ENCODE peak calls at places on chromosomes 7 and 10, in four cellular contexts. One of them, this sample, is unnamed.

GRCh38 chr7:78634073-78634472 is 819.4 kb downstream of the MAGI2 start:
- DNase-seq in heart left ventricle: no peak
- DNase-seq in esophagus squamous epithelium: no peak
- DNase-seq in body of pancreas: no peak
- DNase-seq in this sample: no peak

GRCh38 chr10:35172574-35172973 is 45.9 kb downstream of the CREM start:
- DNase-seq in esophagus squamous epithelium: no peak
- DNase-seq in body of pancreas: no peak
- DNase-seq in heart left ventricle: no peak
- DNase-seq in this sample: peak; percentile 98

GRCh38 chr7:3399858-3400257 is 98.8 kb downstream of the SDK1 start:
- DNase-seq in heart left ventricle: no peak
- DNase-seq in body of pancreas: no peak
- DNase-seq in esophagus squamous epithelium: no peak
- DNase-seq in this sample: peak; percentile 6

GRCh38 chr7:30321992-30322637 is 37.7 kb downstream of the ZNRF2 start:
- DNase-seq in esophagus squamous epithelium: no peak
- DNase-seq in body of pancreas: no peak
- DNase-seq in heart left ventricle: no peak
- DNase-seq in this sample: no peak

GRCh38 chr10:14009315-14010082 is 321.2 kb downstream of the FRMD4A start:
- DNase-seq in heart left ventricle: no peak
- DNase-seq in body of pancreas: no peak
- DNase-seq in esophagus squamous epithelium: no peak
- DNase-seq in this sample: peak; percentile 47

GRCh38 chr7:104363355-104363754 is 35.0 kb downstream of the LHFPL3 start:
- DNase-seq in body of pancreas: no peak
- DNase-seq in esophagus squamous epithelium: no peak
- DNase-seq in heart left ventricle: no peak
- DNase-seq in this sample: no peak

GRCh38 chr10:103295391-103296044 is 18.6 kb downstream of the INA start:
- DNase-seq in esophagus squamous epithelium: no peak
- DNase-seq in heart left ventricle: no peak
- DNase-seq in body of pancreas: no peak
- DNase-seq in this sample: no peak

GRCh38 chr7:30135551-30136271 is 925 bp downstream of the MTURN start:
- DNase-seq in esophagus squamous epithelium: no peak
- DNase-seq in body of pancreas: peak; percentile 61
- DNase-seq in heart left ventricle: peak; percentile 78
- DNase-seq in this sample: peak; percentile 38

GRCh38 chr10:120514035-120514620 is 57.1 kb downstream of the PLPP4 start:
- DNase-seq in heart left ventricle: no peak
- DNase-seq in esophagus squamous epithelium: no peak
- DNase-seq in body of pancreas: no peak
- DNase-seq in this sample: peak; percentile 49

DNA sequence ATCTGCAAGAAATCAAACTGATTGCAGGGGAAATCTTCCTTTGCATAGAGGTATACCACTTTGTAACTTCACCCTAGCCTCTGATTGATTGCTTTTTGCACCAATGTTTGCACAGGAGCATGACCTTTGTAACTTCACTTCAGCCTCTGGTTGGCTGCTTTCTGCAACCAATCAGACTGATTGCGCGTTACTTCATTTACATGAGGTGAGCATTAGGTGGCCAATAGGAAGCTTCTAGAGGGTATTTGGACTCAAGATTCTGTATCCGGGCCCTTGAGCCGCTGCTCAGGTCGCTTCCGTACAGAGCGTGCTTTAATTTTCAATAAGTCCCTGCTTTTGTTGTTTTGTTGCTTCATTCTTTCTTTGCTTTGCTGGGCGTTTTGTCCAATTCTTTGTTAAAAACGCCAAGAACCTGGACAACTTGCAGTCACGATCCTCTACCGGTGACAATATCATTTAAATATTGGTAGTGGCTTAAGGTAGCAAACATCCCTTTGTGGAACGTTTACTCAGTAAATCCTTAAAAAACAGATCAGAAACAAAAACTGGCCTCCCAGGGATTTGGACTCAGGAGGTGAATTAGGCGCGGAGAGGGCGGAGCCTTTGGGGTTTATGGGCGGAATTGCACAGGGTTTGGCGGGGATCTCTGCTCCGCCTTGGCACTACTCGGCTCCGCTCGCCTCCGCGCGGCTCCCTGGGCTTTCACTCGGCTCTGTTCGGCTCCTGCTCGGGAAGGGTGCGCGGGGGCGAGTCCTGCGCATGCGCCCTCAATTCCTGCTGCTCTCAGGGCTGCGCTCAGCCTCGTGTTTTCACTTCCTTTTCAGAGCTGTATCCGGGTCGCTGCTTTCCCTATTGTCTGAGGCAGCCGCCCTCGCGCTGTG is at the start of gene PHF14:
- DNase-seq in heart left ventricle: peak; percentile 98
- DNase-seq in body of pancreas: peak; percentile 99
- DNase-seq in esophagus squamous epithelium: peak; percentile 78
- DNase-seq in this sample: peak; percentile 98
- TF ChIP-seq POLR2A in heart left ventricle: peak; percentile 71
- TF ChIP-seq POLR2A in body of pancreas: peak; percentile 69
- TF ChIP-seq POLR2A in esophagus squamous epithelium: peak; percentile 57
- TF ChIP-seq POLR2A in this sample: peak; percentile 86

DNA sequence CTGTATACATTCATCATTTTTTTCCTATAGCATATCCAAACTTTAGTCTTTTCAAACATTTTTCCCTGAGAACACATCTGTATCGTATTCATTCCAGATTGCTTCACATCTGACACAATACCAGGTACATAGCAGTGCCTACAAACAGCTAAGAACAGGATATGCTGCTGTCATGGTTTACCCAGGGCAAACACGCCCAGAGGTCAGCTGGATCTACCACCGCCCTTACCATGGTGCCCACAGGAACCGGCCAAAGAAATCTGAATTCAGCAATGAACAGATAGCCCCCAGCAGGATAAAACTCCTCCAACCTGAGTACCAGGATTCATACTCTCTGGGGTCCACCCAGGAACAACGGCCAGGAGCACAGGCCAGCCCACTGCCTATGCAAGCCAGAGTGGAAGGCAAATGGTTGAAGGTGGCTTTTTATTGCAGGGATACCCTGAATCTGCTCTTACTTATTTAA is 43.0 kb downstream of the TNS3 start:
- DNase-seq in heart left ventricle: no peak
- DNase-seq in body of pancreas: no peak
- DNase-seq in esophagus squamous epithelium: no peak
- DNase-seq in this sample: no peak
- TF ChIP-seq POLR2A in heart left ventricle: no peak
- TF ChIP-seq POLR2A in body of pancreas: no peak
- TF ChIP-seq POLR2A in esophagus squamous epithelium: no peak
- TF ChIP-seq POLR2A in this sample: no peak

GRCh38 chr10:11325817-11326216 is 285.6 kb downstream of the USP6NL start:
- DNase-seq in heart left ventricle: no peak
- DNase-seq in esophagus squamous epithelium: no peak
- DNase-seq in body of pancreas: no peak
- DNase-seq in this sample: no peak

GRCh38 chr10:11328264-11329054 is 283.0 kb downstream of the USP6NL start:
- DNase-seq in heart left ventricle: no peak
- DNase-seq in body of pancreas: no peak
- DNase-seq in esophagus squamous epithelium: no peak
- DNase-seq in this sample: no peak

GRCh38 chr10:11326919-11327318 is 284.5 kb downstream of the USP6NL start:
- DNase-seq in esophagus squamous epithelium: no peak
- DNase-seq in body of pancreas: no peak
- DNase-seq in heart left ventricle: no peak
- DNase-seq in this sample: no peak

GRCh38 chr10:11324761-11325321 is 286.6 kb downstream of the USP6NL start:
- DNase-seq in heart left ventricle: no peak
- DNase-seq in body of pancreas: no peak
- DNase-seq in esophagus squamous epithelium: no peak
- DNase-seq in this sample: no peak

DNA sequence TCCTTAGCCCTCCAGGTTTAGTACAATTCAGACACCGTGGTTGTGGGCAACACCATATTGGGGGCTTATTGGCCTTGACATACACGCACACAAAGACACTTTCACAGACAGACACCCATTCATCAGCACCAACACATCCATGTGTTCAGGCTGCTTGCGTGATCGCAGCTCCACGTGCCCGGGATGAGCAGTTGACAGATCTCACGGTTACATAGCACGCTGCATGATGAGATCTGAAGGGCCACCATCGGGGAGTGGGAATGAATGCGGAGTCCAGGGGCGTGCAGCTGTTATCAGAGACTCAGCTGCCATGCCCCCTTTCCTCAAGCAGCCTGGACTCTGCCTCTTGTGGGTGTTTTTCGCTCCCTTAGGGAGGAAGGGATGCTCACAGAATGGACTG is 285.2 kb downstream of the USP6NL start:
- DNase-seq in esophagus squamous epithelium: no peak
- DNase-seq in body of pancreas: no peak
- DNase-seq in heart left ventricle: no peak
- DNase-seq in this sample: no peak
- TF ChIP-seq POLR2A in esophagus squamous epithelium: no peak
- TF ChIP-seq POLR2A in body of pancreas: no peak
- TF ChIP-seq POLR2A in heart left ventricle: no peak
- TF ChIP-seq POLR2A in this sample: no peak

GRCh38 chr7:120402368-120402767 is 129.4 kb downstream of the KCND2 start:
- DNase-seq in body of pancreas: no peak
- DNase-seq in esophagus squamous epithelium: no peak
- DNase-seq in heart left ventricle: no peak
- DNase-seq in this sample: peak; percentile 50

GRCh38 chr7:120402801-120403200 is 129.8 kb downstream of the KCND2 start:
- DNase-seq in body of pancreas: no peak
- DNase-seq in esophagus squamous epithelium: no peak
- DNase-seq in heart left ventricle: no peak
- DNase-seq in this sample: no peak

GRCh38 chr7:120405652-120406051 is 132.7 kb downstream of the KCND2 start:
- DNase-seq in esophagus squamous epithelium: no peak
- DNase-seq in body of pancreas: no peak
- DNase-seq in heart left ventricle: no peak
- DNase-seq in this sample: no peak

GRCh38 chr7:120404042-120404441 is 131.1 kb downstream of the KCND2 start:
- DNase-seq in heart left ventricle: no peak
- DNase-seq in body of pancreas: no peak
- DNase-seq in esophagus squamous epithelium: no peak
- DNase-seq in this sample: no peak

GRCh38 chr7:120407015-120407414 is 134.0 kb downstream of the KCND2 start:
- DNase-seq in body of pancreas: no peak
- DNase-seq in heart left ventricle: no peak
- DNase-seq in esophagus squamous epithelium: no peak
- DNase-seq in this sample: no peak
- TF ChIP-seq POLR2A in body of pancreas: no peak
- TF ChIP-seq POLR2A in heart left ventricle: no peak
- TF ChIP-seq POLR2A in esophagus squamous epithelium: no peak
- TF ChIP-seq POLR2A in this sample: no peak

DNA sequence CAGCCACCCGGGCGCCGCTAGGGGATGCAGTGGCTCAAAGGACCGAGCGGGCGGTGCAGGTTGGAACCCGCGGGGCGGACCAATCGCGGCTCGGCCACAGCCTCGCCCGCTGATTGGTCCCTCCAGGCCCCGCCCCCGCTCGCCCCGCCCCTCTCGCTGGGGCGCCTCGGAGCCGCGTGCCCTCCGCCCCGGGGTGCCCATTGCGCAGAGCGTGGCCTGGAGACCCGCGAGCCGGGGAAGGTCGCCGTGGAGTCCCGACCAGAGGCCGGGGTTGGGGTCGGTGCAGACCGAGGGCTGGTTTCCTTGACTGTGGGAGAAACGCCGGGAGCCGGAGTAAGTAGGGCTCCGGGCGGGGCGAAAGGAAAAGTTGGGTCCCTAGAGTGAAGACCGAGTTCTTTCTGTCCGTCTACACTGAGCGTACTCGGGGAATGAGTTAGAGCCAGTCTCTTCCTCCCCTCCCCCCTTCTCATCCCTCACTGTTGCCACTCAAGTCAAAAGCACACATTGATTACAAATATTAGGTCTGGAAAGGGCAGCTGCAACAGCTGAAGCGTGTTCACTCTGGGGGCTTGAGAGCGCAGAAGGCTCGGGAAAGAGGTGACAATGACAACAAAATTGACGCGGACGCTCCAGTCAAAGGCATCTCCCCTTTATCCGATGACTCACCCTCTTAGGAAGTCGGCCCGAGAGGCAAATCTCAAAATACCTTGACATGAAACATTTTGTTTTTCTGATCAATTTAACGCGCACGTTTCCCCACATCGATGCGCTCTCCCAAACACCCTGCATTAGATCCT is 844 bp upstream of the GATA3 start:
- DNase-seq in heart left ventricle: peak; percentile 92
- DNase-seq in esophagus squamous epithelium: no peak
- DNase-seq in body of pancreas: peak; percentile 54
- DNase-seq in this sample: peak; percentile 87
- TF ChIP-seq POLR2A in heart left ventricle: peak; percentile 23
- TF ChIP-seq POLR2A in esophagus squamous epithelium: no peak
- TF ChIP-seq POLR2A in body of pancreas: no peak
- TF ChIP-seq POLR2A in this sample: peak; percentile 53

DNA sequence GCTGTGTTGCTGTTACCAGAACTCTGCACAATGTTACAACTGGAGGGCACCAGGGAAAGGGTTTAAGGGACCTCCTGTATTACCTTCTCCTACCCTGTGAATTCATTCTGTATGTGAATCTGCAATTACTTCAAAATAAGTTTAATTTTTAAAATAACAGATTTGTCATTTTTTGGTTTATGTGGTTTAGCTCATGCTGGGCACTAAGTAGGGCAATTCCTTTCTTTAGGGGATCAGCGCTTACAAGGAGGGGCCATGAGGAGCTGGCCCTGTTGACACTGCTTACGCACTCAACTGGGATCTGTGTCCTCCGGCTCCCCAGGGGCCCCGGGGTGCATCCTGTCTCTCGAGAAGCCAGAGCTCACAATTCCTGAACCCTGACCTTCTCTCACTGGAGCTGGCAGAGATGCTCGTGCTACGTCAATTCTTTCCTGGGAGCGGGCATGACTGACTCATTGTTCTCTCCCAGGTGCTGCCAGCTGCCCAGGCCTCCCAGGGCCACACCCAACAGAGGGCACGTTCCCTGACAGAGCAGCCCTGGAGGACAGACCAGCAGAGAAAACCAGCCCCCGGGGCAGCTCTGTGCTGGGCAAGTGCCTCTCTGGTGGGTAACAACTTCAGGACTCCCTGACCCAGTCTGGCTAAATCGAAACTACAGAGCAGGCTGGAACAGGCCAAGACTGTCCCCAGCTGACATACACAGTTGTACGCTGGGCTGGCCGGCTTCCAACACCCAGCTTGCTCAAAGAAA is 36.8 kb downstream of the CTBP2 start:
- DNase-seq in body of pancreas: peak; percentile 97
- DNase-seq in esophagus squamous epithelium: no peak
- DNase-seq in heart left ventricle: peak; percentile 89
- DNase-seq in this sample: peak; percentile 21
- TF ChIP-seq POLR2A in body of pancreas: no peak
- TF ChIP-seq POLR2A in esophagus squamous epithelium: no peak
- TF ChIP-seq POLR2A in heart left ventricle: no peak
- TF ChIP-seq POLR2A in this sample: no peak

DNA sequence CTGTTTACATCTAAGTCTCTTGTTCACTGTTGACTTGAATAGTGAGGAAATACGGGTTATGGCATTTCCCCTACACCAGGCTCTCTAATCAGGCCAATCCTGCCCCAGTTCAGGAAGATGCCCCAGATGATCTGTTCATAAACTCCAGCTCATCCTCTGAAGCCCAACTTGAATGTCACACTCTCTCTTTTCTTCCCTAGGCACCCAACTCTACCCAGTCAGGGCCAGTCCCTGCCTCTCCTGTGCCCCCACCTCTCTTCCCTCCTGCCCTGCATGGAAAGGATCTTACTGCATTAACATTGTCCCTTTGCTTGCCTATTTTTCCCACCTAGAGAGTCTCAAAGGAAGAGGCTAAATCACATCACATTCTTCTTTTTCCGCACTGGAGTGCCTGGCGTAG is 10.6 kb upstream of the TRPV6 start:
- DNase-seq in body of pancreas: no peak
- DNase-seq in esophagus squamous epithelium: no peak
- DNase-seq in heart left ventricle: no peak
- DNase-seq in this sample: no peak
- TF ChIP-seq POLR2A in body of pancreas: no peak
- TF ChIP-seq POLR2A in esophagus squamous epithelium: no peak
- TF ChIP-seq POLR2A in heart left ventricle: no peak
- TF ChIP-seq POLR2A in this sample: no peak

This sample was measured in endothelial cell of umbilical vein.